ENCODE peak calls at places on chromosomes 3 and 15, in five cellular contexts. W, R, G, N and J are unnamed samples.
A peak's percentile ranks its signal among the peaks of the same experiment; 100 is the strongest.

GRCh38 chr3:182567666-182568065 is 225.6 kb upstream of the ATP11B start:
- DNase-seq in W (no peak), R (no peak), G (no peak), N (no peak), J (no peak)

GRCh38 chr3:159252772-159253384 is 451.0 kb downstream of the MFSD1 start:
- DNase-seq in W (no peak), R (peak; percentile 15), G (no peak), N (peak; percentile 91), J (no peak)

GRCh38 chr3:114234739-114235138 is 2.6 kb downstream of the ZNF80 start:
- DNase-seq in W (no peak), R (no peak), G (no peak), N (no peak), J (no peak)

GRCh38 chr3:133040696-133041523 is 2.7 kb downstream of the TMEM108 start:
- DNase-seq in W (no peak), R (no peak), G (peak; percentile 71), N (peak; percentile 83), J (no peak)

GRCh38 chr3:62242846-62243245 is 130.5 kb downstream of the FEZF2 start:
- DNase-seq in W (no peak), R (no peak), G (no peak), N (no peak), J (no peak)

GRCh38 chr3:156670077-156670476 is 4.3 kb upstream of the TIPARP start:
- DNase-seq in W (no peak), R (no peak), G (no peak), N (peak; percentile 42), J (no peak)

GRCh38 chr15:52857937-52858336 is 67.8 kb upstream of the ONECUT1 start:
- DNase-seq in W (no peak), R (no peak), G (no peak), N (peak; percentile 7), J (no peak)

GRCh38 chr15:100711479-100712130 is 109.2 kb downstream of the ASB7 start:
- DNase-seq in W (no peak), R (no peak), G (no peak), N (no peak), J (no peak)

GRCh38 chr3:15330031-15330596 is 2.3 kb downstream of the SH3BP5 start:
- DNase-seq in W (peak; percentile 50), R (no peak), G (no peak), N (no peak), J (no peak)

GRCh38 chr3:87446849-87447387 is 170.5 kb upstream of the POU1F1 start:
- DNase-seq in W (no peak), R (no peak), G (no peak), N (no peak), J (no peak)

GRCh38 chr15:74300057-74300620 is 64.0 kb downstream of the CCDC33 start:
- DNase-seq in W (no peak), R (no peak), G (no peak), N (no peak), J (no peak)

GRCh38 chr15:72827216-72827615 is 43.7 kb upstream of the ADPGK start:
- DNase-seq in W (no peak), R (no peak), G (no peak), N (no peak), J (no peak)

GRCh38 chr3:124592658-124593441 is 137.4 kb upstream of the UMPS start:
- DNase-seq in W (no peak), R (no peak), G (peak; percentile 44), N (no peak), J (no peak)

GRCh38 chr3:42605550-42606173 is 5.2 kb downstream of the NKTR start:
- DNase-seq in W (no peak), R (no peak), G (no peak), N (peak; percentile 28), J (no peak)